ENCODE peak calls at places on chromosomes 7 and 10, in nine cellular contexts. A is WTC11; T is psoas muscle; Q is stimulated activated naive CD8-positive, alpha-beta T cell treated with anti-CD3 and anti-CD28 coated beads, Interleukin-15, amount 100 ng/mL, for 72 hours; G is SK-N-SH treated with all-trans-retinoic acid at 6 μM for 48 hours; S is left colon; W is Panc1; K is lower lobe of right lung; O is aorta. X is an unnamed sample.

GRCh38 chr7:77746824-77747165 is 50.5 kb downstream of the RSBN1L start:
- ATAC-seq in A (no peak), T (no peak), Q (no peak), G (no peak), S (no peak), W (no peak), K (no peak), O (no peak), X (no peak)

GRCh38 chr10:4677296-4678021 is 148.5 kb upstream of the AKR1E2 start:
- ATAC-seq in A (no peak), T (peak), Q (no peak), G (no peak), S (peak), W (peak), K (peak), O (peak), X (no peak)

GRCh38 chr7:51244053-51244452 is 72.6 kb downstream of the COBL start:
- ATAC-seq in A (no peak), T (no peak), Q (no peak), G (no peak), S (no peak), W (no peak), K (no peak), O (no peak), X (no peak)

GRCh38 chr10:10911471-10911921 is 106.2 kb upstream of the CELF2 start:
- ATAC-seq in A (peak), T (peak), Q (no peak), G (no peak), S (no peak), W (peak), K (peak), O (peak), X (no peak)

GRCh38 chr10:116255931-116256748 is 16.9 kb downstream of the GFRA1 start:
- ATAC-seq in A (no peak), T (no peak), Q (no peak), G (no peak), S (no peak), W (no peak), K (no peak), O (no peak), X (no peak)

GRCh38 chr10:32143302-32143847 is 87.2 kb upstream of the KIF5B start:
- ATAC-seq in A (no peak), T (no peak), Q (no peak), G (no peak), S (no peak), W (no peak), K (no peak), O (no peak), X (no peak)

GRCh38 chr10:123786896-123787295 is 104.7 kb downstream of the CPXM2 start:
- ATAC-seq in A (no peak), T (no peak), Q (no peak), G (no peak), S (no peak), W (no peak), K (no peak), O (no peak), X (no peak)

GRCh38 chr10:116926426-116926825 is 77.1 kb downstream of the ENO4 start:
- ATAC-seq in A (no peak), T (no peak), Q (no peak), G (no peak), S (no peak), W (no peak), K (no peak), O (no peak), X (no peak)

GRCh38 chr7:51786284-51786683 is 469.7 kb upstream of the COBL start:
- ATAC-seq in A (no peak), T (no peak), Q (no peak), G (no peak), S (no peak), W (no peak), K (no peak), O (no peak), X (no peak)

GRCh38 chr10:70093335-70093944 is 39.2 kb downstream of the AIFM2 start:
- ATAC-seq in A (no peak), T (no peak), Q (peak), G (no peak), S (no peak), W (no peak), K (no peak), O (no peak), X (no peak)

GRCh38 chr10:103740683-103741082 is 114.7 kb downstream of the SH3PXD2A start:
- ATAC-seq in A (no peak), T (no peak), Q (no peak), G (no peak), S (no peak), W (no peak), K (no peak), O (no peak), X (no peak)

GRCh38 chr7:14807498-14807897 is 95.1 kb downstream of the DGKB start:
- ATAC-seq in A (no peak), T (no peak), Q (no peak), G (peak), S (no peak), W (no peak), K (no peak), O (no peak), X (no peak)

GRCh38 chr10:113960617-113961260 is 82.9 kb upstream of the ADRB1 start:
- ATAC-seq in A (peak), T (no peak), Q (peak), G (no peak), S (peak), W (no peak), K (peak), O (no peak), X (peak)

GRCh38 chr7:121023189-121023588 is 34.7 kb downstream of the CPED1 start:
- ATAC-seq in A (no peak), T (no peak), Q (no peak), G (no peak), S (no peak), W (no peak), K (no peak), O (no peak), X (no peak)

GRCh38 chr7:26865094-26865388 is 651 bp upstream of the SKAP2 start:
- ATAC-seq in A (peak), T (peak), Q (peak), G (peak), S (peak), W (peak), K (peak), O (peak), X (peak)

GRCh38 chr10:127720903-127721302 is 16.1 kb upstream of the FOXI2 start:
- ATAC-seq in A (peak), T (no peak), Q (no peak), G (no peak), S (no peak), W (no peak), K (no peak), O (no peak), X (no peak)

GRCh38 chr10:13930123-13930522 is 343.4 kb downstream of the PRPF18 start:
- ATAC-seq in A (no peak), T (no peak), Q (peak), G (no peak), S (no peak), W (no peak), K (no peak), O (peak), X (no peak)

GRCh38 chr10:35607475-35608316 is 2.6 kb downstream of the GJD4 start:
- ATAC-seq in A (peak), T (no peak), Q (peak), G (peak), S (no peak), W (peak), K (peak), O (peak), X (no peak)

GRCh38 chr10:112519129-112519761 is 72.2 kb downstream of the VTI1A start:
- ATAC-seq in A (no peak), T (no peak), Q (peak), G (no peak), S (peak), W (no peak), K (no peak), O (no peak), X (peak)

GRCh38 chr10:34507217-34507616 is 307.9 kb downstream of the PARD3 start:
- ATAC-seq in A (no peak), T (no peak), Q (no peak), G (no peak), S (no peak), W (no peak), K (no peak), O (no peak), X (no peak)

GRCh38 chr10:88848499-88848898 is 3.1 kb downstream of the ANKRD22 start:
- ATAC-seq in A (no peak), T (no peak), Q (peak), G (peak), S (peak), W (no peak), K (no peak), O (no peak), X (no peak)

X was measured in stimulated activated memory B cell treated with anti-CD40 and anti-IgM and Interleukin-4, amounts not matched to agents 10 μg/mL and 1 μg/mL and 100 μg/mL, for 72 hours.